ENCODE peak calls at places on chromosomes 6 and 20, in eight cellular contexts. K, D, I, T, J, M, U and O are unnamed samples.

GRCh38 chr20:51697119-51697826 is 70.9 kb downstream of the ATP9A start:
- DNase-seq in M (no peak), K (peak; percentile 35), D (no peak), T (no peak), J (no peak), U (peak; percentile 31), I (no peak), O (no peak)

GRCh38 chr20:57605045-57605444 is 15.2 kb downstream of the ZBP1 start:
- DNase-seq in T (no peak), I (no peak), K (no peak), M (no peak), U (no peak), J (no peak), D (no peak), O (no peak)

GRCh38 chr6:11262231-11262630 is 29.8 kb upstream of the NEDD9 start:
- DNase-seq in T (no peak), I (no peak), J (no peak), M (no peak), D (no peak), K (no peak), U (no peak), O (no peak)

GRCh38 chr6:147873826-147874225 is 365.3 kb downstream of the SAMD5 start:
- DNase-seq in J (no peak), U (peak; percentile 41), M (no peak), K (no peak), T (no peak), I (no peak), D (no peak), O (no peak)

GRCh38 chr20:22507240-22507961 is 77.0 kb downstream of the FOXA2 start:
- DNase-seq in M (no peak), I (no peak), T (no peak), D (no peak), K (no peak), U (no peak), J (no peak), O (no peak)

GRCh38 chr20:44025756-44026155 is 111.1 kb downstream of the TOX2 start:
- DNase-seq in U (no peak), J (no peak), I (no peak), K (no peak), D (no peak), T (no peak), M (no peak), O (no peak)

GRCh38 chr6:137811121-137811911 is 55.7 kb upstream of the TNFAIP3 start:
- DNase-seq in U (peak; percentile 96), T (peak; percentile 87), I (peak; percentile 57), K (peak; percentile 94), J (peak; percentile 88), D (peak; percentile 74), M (no peak), O (no peak)

GRCh38 chr6:132499757-132500156 is 13.2 kb downstream of the STX7 start:
- DNase-seq in I (no peak), U (no peak), D (no peak), T (no peak), J (no peak), K (no peak), M (no peak), O (no peak)

GRCh38 chr6:143301204-143301603 is 149.3 kb downstream of the ADAT2 start:
- DNase-seq in M (no peak), K (no peak), T (no peak), U (no peak), D (no peak), I (no peak), J (no peak), O (no peak)

GRCh38 chr6:6969761-6970223 is 138.0 kb upstream of the RREB1 start:
- DNase-seq in J (peak; percentile 38), I (no peak), M (no peak), D (peak; percentile 93), T (peak; percentile 97), U (no peak), K (no peak), O (peak; percentile 17)

GRCh38 chr20:14925286-14925685 is 587.9 kb upstream of the FLRT3 start:
- DNase-seq in J (no peak), I (no peak), D (no peak), M (no peak), T (no peak), U (no peak), K (peak; percentile 33), O (no peak)

GRCh38 chr6:170057961-170058877 is 232.7 kb downstream of the DLL1 start:
- DNase-seq in K (no peak), U (no peak), M (peak; percentile 34), I (no peak), T (no peak), J (no peak), D (no peak), O (no peak)

GRCh38 chr6:122734529-122735203 is 44.9 kb upstream of the FABP7 start:
- DNase-seq in K (no peak), I (no peak), J (no peak), M (no peak), U (no peak), D (no peak), T (no peak), O (no peak)

GRCh38 chr6:150452642-150453243 is 83.9 kb downstream of the IYD start:
- DNase-seq in U (no peak), K (no peak), D (no peak), T (peak; percentile 7), I (no peak), M (no peak), J (no peak), O (no peak)

GRCh38 chr6:20242397-20242796 is 30.1 kb upstream of the MBOAT1 start:
- DNase-seq in J (no peak), D (no peak), K (no peak), M (no peak), I (no peak), T (no peak), U (no peak), O (no peak)

GRCh38 chr6:4940416-4940815 is 63.4 kb downstream of the RPP40 start:
- DNase-seq in U (no peak), K (no peak), J (no peak), D (no peak), T (no peak), I (no peak), M (no peak), O (no peak)

GRCh38 chr6:110876170-110876773 is 1.7 kb downstream of the AMD1 start:
- DNase-seq in I (peak; percentile 28), T (peak; percentile 89), K (peak; percentile 93), D (peak; percentile 89), U (peak; percentile 90), M (peak; percentile 87), J (peak; percentile 85), O (peak; percentile 74)

GRCh38 chr6:43969158-43969981 is 157.9 kb downstream of the MRPL14 start:
- DNase-seq in U (no peak), D (no peak), I (no peak), K (no peak), J (no peak), T (no peak), M (no peak), O (no peak)

GRCh38 chr20:50919567-50919966 is 11.7 kb downstream of the ADNP start:
- DNase-seq in D (peak; percentile 66), T (peak; percentile 37), U (peak; percentile 84), M (no peak), J (peak; percentile 21), K (peak; percentile 90), I (no peak), O (no peak)

GRCh38 chr6:107679457-107679856 is 144.7 kb downstream of the SCML4 start:
- DNase-seq in I (no peak), K (peak; percentile 75), U (peak; percentile 83), D (no peak), T (peak; percentile 31), M (no peak), J (no peak), O (no peak)

GRCh38 chr20:22615425-22615824 is 31.1 kb upstream of the FOXA2 start:
- DNase-seq in U (no peak), D (no peak), K (no peak), I (no peak), M (no peak), J (no peak), T (no peak), O (no peak)

GRCh38 chr6:48472121-48472520 is 361.1 kb upstream of the PTCHD4 start:
- DNase-seq in I (no peak), D (no peak), J (no peak), U (no peak), T (no peak), K (peak; percentile 49), M (no peak), O (no peak)

GRCh38 chr6:34027445-34027936 is 118.4 kb downstream of the GRM4 start:
- DNase-seq in D (peak; percentile 82), M (peak; percentile 59), J (no peak), U (peak; percentile 3), T (peak; percentile 34), I (peak; percentile 68), K (peak; percentile 22), O (peak; percentile 69)

GRCh38 chr6:41073203-41073967 is 611 bp downstream of the NFYA start:
- DNase-seq in D (peak; percentile 94), K (peak; percentile 83), T (peak; percentile 93), M (peak; percentile 77), I (peak; percentile 73), U (peak; percentile 69), J (peak; percentile 83), O (peak; percentile 77)
- TF ChIP-seq CTCF in D (peak; percentile 56), K (no peak), T (peak; percentile 43), M (peak; percentile 17), I (peak; percentile 33), U (peak; percentile 60), J (no peak), O (peak; percentile 70)

DNA sequence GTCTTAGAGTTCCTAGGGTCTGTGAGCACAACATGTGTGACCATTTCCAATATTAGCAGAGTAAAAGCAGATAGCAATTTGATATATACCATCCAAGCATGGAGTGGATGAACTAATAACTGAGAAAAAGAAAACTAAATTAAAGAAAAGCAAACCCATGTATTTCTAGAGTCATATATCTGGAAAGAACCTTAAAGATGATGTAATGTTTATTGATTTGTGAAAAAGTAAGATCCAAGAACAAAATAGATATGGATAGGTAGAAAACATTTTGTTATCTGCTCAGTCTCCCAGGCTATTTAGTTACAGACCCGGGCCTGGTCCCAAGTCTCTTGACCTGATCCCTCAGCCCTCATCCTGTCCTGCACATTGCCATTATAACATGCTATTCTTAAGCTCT is 526.8 kb downstream of the EPM2A start:
- DNase-seq in I (no peak), M (no peak), T (no peak), U (no peak), K (no peak), J (no peak), D (no peak), O (no peak)
- TF ChIP-seq CTCF in I (no peak), M (no peak), T (no peak), U (no peak), K (no peak), J (no peak), D (no peak), O (no peak)

DNA sequence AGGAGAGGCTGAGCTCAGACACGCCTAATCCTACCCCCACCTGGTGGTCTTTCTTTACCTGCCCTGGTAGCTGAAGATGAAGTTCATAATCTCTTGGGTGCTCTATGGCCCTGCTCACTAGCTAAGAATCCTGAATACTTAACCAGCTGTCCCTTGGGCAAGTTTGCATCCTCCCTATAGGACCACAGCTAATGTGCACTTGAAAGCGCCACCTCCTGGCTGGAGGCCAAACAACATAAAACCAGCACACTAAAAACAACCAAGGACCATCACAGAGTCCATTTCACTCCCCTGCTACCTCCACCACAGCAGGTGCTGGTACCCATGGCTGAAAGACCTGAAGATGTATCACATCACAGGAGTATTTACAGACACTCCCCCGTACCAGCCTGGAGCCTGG is 155.5 kb upstream of the SLC24A3 start:
- DNase-seq in M (no peak), J (no peak), K (no peak), I (no peak), U (no peak), D (no peak), T (no peak), O (no peak)
- TF ChIP-seq CTCF in M (no peak), J (no peak), K (no peak), I (no peak), U (no peak), D (no peak), T (no peak), O (peak; percentile 10)

GRCh38 chr6:27546522-27546921 is 73.6 kb upstream of the ZNF184 start:
- DNase-seq in D (no peak), M (no peak), K (no peak), T (no peak), J (no peak), I (no peak), U (no peak), O (no peak)
- TF ChIP-seq CTCF in D (no peak), M (no peak), K (no peak), T (no peak), J (no peak), I (no peak), U (no peak), O (no peak)